ENCODE peak calls at places on chromosome 1, in six cellular contexts. X is heart right ventricle; N is epithelial cell of esophagus; F is sciatic nerve; O is stimulated activated CD4-positive, alpha-beta T cell treated with anti-CD3 and anti-CD28 coated beads, TNF-alpha, amount 100 ng/mL, for 1 hour; L is germinal center. Z is an unnamed sample.

GRCh38 chr1:169892176-169892818 is 1.4 kb downstream of the SCYL3 start:
- DNase-seq in X (no peak), N (no peak), F (no peak), O (no peak), L (no peak), Z (no peak)

GRCh38 chr1:221162939-221163338 is 283.7 kb downstream of the HLX start:
- DNase-seq in X (no peak), N (no peak), F (no peak), O (no peak), L (no peak), Z (no peak)

GRCh38 chr1:156050376-156050775 is 3.2 kb downstream of the UBQLN4 start:
- DNase-seq in X (peak), N (no peak), F (no peak), O (no peak), L (no peak), Z (no peak)

GRCh38 chr1:193712356-193712755 is 525.9 kb upstream of the B3GALT2 start:
- DNase-seq in X (no peak), N (no peak), F (no peak), O (no peak), L (no peak), Z (no peak)

GRCh38 chr1:3669971-3670431 is 17.7 kb downstream of the TP73 start:
- DNase-seq in X (no peak), N (no peak), F (no peak), O (no peak), L (no peak), Z (no peak)

GRCh38 chr1:204615881-204616280 is 69.7 kb downstream of the LRRN2 start:
- DNase-seq in X (no peak), N (no peak), F (no peak), O (no peak), L (no peak), Z (no peak)

GRCh38 chr1:210369425-210369824 is 40.7 kb downstream of the HHAT start:
- DNase-seq in X (no peak), N (no peak), F (no peak), O (no peak), L (no peak), Z (no peak)

GRCh38 chr1:50110656-50111055 is 1.9 kb downstream of the ELAVL4 start:
- DNase-seq in X (no peak), N (no peak), F (no peak), O (no peak), L (no peak), Z (no peak)

GRCh38 chr1:244191581-244191980 is 140.5 kb downstream of the ZBTB18 start:
- DNase-seq in X (no peak), N (no peak), F (no peak), O (no peak), L (no peak), Z (no peak)

GRCh38 chr1:77796695-77797405 is 17.4 kb downstream of the MIGA1 start:
- DNase-seq in X (no peak), N (no peak), F (no peak), O (no peak), L (no peak), Z (no peak)

GRCh38 chr1:206578115-206578935 is 33.9 kb downstream of the EIF2D start:
- DNase-seq in X (no peak), N (peak), F (no peak), O (no peak), L (no peak), Z (no peak)